ENCODE peak calls at places on chromosomes 12 and 14, in nine cellular contexts. G, B, X, Q, S, L, O, J and K are unnamed samples.

GRCh38 chr12:116426391-116427136 is 132.6 kb upstream of the MAP1LC3B2 start:
- DNase-seq in Q (peak; percentile 13), X (no peak), B (peak; percentile 88), L (peak; percentile 93), S (peak; percentile 98), J (peak; percentile 93), O (peak; percentile 67), G (peak; percentile 80), K (no peak)

GRCh38 chr12:90945070-90945649 is 9.8 kb downstream of the CCER1 start:
- DNase-seq in L (peak; percentile 61), G (peak; percentile 53), X (no peak), B (peak; percentile 34), J (no peak), Q (no peak), O (no peak), S (peak; percentile 56), K (no peak)

GRCh38 chr12:87960557-87960956 is 68.6 kb downstream of the C12orf50 start:
- DNase-seq in X (no peak), O (no peak), Q (no peak), B (no peak), L (no peak), S (no peak), G (no peak), J (no peak), K (no peak)

GRCh38 chr14:32650665-32651064 is 288.0 kb upstream of the NPAS3 start:
- DNase-seq in J (no peak), Q (no peak), X (no peak), O (no peak), L (no peak), G (no peak), B (no peak), S (no peak), K (no peak)

GRCh38 chr12:132625731-132626430 is 7.3 kb downstream of the P2RX2 start:
- DNase-seq in S (no peak), Q (no peak), B (no peak), O (no peak), L (no peak), X (no peak), G (no peak), J (no peak), K (no peak)

GRCh38 chr12:112971248-112971647 is 7.1 kb upstream of the OAS2 start:
- DNase-seq in Q (no peak), L (no peak), B (no peak), O (no peak), S (no peak), X (no peak), G (no peak), J (no peak), K (peak; percentile 2)

GRCh38 chr14:84403585-84403984 is 1126.4 kb upstream of the FLRT2 start:
- DNase-seq in X (no peak), J (no peak), S (no peak), B (no peak), L (no peak), G (peak; percentile 28), O (no peak), Q (no peak), K (no peak)

GRCh38 chr14:102020058-102020971 is 55.9 kb downstream of the DYNC1H1 start:
- DNase-seq in B (no peak), X (no peak), Q (no peak), J (no peak), G (no peak), L (peak; percentile 72), S (no peak), O (no peak), K (no peak)

GRCh38 chr12:122850695-122851350 is 15.6 kb downstream of the HIP1R start:
- DNase-seq in Q (no peak), S (no peak), O (no peak), X (no peak), B (no peak), L (peak; percentile 71), G (no peak), J (no peak), K (no peak)

GRCh38 chr14:26984318-26985177 is 386.7 kb upstream of the NOVA1 start:
- DNase-seq in L (peak; percentile 76), X (no peak), Q (peak; percentile 74), O (peak; percentile 56), J (no peak), G (peak; percentile 43), B (peak; percentile 71), S (peak; percentile 77), K (no peak)

GRCh38 chr14:36663404-36664321 is 2.0 kb downstream of the PAX9 start:
- DNase-seq in S (no peak), Q (no peak), O (no peak), B (peak; percentile 45), G (peak; percentile 26), L (no peak), X (no peak), J (no peak), K (peak; percentile 18)

GRCh38 chr12:6424008-6424347 is 20.8 kb upstream of the CD27 start:
- DNase-seq in Q (no peak), L (no peak), B (no peak), G (no peak), O (no peak), J (no peak), X (no peak), S (no peak), K (no peak)

GRCh38 chr12:117328556-117329100 is 32.8 kb downstream of the NOS1 start:
- DNase-seq in J (no peak), G (peak; percentile 25), L (no peak), X (no peak), S (no peak), O (no peak), B (peak; percentile 64), Q (no peak), K (no peak)

GRCh38 chr14:99440278-99440677 is 40.4 kb downstream of the SETD3 start:
- DNase-seq in B (no peak), X (no peak), G (no peak), J (no peak), Q (no peak), O (no peak), S (peak; percentile 7), L (no peak), K (no peak)

GRCh38 chr14:106883218-106883692 is 1356.9 kb downstream of the TMEM121 start:
- DNase-seq in J (no peak), L (no peak), B (no peak), O (peak; percentile 56), X (no peak), S (peak; percentile 75), G (no peak), Q (no peak), K (peak; percentile 27)

GRCh38 chr12:68804654-68805591 is 3.1 kb upstream of the MDM2 start:
- DNase-seq in S (no peak), X (no peak), J (no peak), G (no peak), Q (no peak), L (no peak), B (no peak), O (peak; percentile 30), K (no peak)

GRCh38 chr12:46268349-46268616 is 560 bp downstream of the SLC38A1 start:
- DNase-seq in S (no peak), B (no peak), O (no peak), G (no peak), Q (no peak), L (no peak), X (peak; percentile 67), J (no peak), K (no peak)

GRCh38 chr12:45583011-45583657 is 146.4 kb upstream of the ARID2 start:
- DNase-seq in O (no peak), J (peak; percentile 50), B (no peak), X (no peak), S (no peak), L (peak; percentile 72), Q (no peak), G (peak; percentile 3), K (no peak)

GRCh38 chr14:72173038-72173720 is 240.9 kb downstream of the RGS6 start:
- DNase-seq in B (no peak), S (no peak), L (no peak), X (no peak), G (no peak), Q (no peak), J (no peak), O (no peak), K (no peak)
- TF ChIP-seq CTCF in B (no peak), S (no peak), L (no peak), X (no peak), G (no peak), Q (no peak), J (no peak), O (no peak), K (no peak)

DNA sequence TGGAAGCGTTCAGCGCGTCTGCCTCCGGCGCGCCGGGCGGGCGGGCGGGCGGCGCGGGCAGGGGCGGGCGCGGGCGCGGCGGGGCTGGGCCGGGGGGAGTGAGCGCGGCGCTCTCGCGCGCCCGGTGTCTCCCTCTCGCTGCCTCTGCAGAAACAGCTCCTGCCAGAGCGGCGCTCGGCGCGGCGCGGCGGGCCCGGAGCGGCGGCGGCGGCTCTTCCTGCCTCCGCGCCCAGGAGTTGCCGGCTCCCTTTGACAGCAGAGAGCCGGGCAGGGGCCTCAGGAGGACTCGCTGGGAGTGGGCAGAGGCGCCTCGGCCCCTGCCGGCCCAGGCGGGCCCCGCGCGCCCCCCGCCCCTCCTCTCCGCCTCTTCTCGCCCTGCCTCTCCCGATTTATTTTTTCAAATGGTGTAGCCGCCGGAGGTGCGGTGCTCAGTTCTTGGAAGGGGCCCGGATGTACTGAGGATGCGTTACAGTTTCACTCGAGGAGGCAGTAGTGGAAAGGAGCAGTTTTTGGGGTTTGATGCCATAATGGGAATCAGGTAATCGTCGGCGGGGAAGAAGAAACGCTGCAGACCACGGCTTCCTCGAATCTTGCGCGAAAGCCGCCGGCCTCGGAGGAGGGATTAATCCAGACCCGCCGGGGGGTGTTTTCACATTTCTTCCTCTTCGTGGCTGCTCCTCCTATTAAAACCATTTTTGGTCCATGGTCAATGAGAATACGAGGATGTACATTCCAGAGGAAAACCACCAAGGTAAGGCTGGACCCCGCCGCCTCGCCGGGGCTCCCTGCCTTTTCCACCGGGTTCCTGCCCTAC is at the start of gene CACNA1C:
- DNase-seq in J (no peak), B (peak; percentile 9), S (peak; percentile 30), O (peak; percentile 64), G (no peak), Q (peak; percentile 69), X (no peak), L (peak; percentile 59), K (peak; percentile 61)
- TF ChIP-seq CTCF in J (peak; percentile 51), B (no peak), S (no peak), O (no peak), G (no peak), Q (no peak), X (peak; percentile 22), L (peak; percentile 12), K (peak; percentile 11)

GRCh38 chr14:69928111-69928523 is 48.9 kb downstream of the SMOC1 start:
- DNase-seq in Q (no peak), L (peak; percentile 64), B (peak; percentile 22), S (peak; percentile 11), O (no peak), G (no peak), J (no peak), X (no peak), K (no peak)
- TF ChIP-seq CTCF in Q (no peak), L (no peak), B (no peak), S (no peak), O (no peak), G (no peak), J (no peak), X (no peak), K (no peak)

DNA sequence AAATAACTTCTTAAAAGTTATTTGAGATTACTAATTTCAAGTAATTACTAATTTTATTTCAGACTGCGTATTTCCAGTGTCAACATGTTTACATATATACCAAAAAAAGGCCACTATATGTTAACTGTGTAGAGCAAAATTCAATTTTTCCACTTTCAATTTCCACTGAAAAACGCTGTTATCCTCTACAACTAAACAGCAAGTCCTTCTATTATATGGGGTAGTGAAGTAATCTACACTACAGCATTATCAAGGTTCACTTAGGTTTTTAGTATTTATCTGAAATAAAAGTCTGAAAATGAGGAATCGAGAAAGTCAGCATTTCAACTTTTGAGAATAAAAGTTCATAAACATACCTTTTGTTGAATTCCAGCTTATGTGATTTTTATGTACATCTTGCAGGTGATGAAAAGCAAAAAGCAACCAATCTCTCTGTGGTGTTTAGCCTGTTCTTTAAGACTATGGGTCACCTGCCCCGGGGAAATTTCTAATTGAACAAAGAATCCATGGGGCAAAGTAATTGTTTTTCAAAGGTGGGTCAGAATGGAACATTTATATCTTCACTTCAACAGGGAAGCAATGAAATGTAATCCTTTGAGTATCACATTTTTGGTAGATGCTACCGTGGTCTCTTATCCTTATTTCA is 3.3 kb downstream of the BTG1 start:
- DNase-seq in L (no peak), X (no peak), B (no peak), O (no peak), J (no peak), S (no peak), G (no peak), Q (no peak), K (no peak)
- TF ChIP-seq CTCF in L (no peak), X (no peak), B (no peak), O (no peak), J (no peak), S (no peak), G (no peak), Q (no peak), K (no peak)